ENCODE peak calls at places on chromosomes 6 and 20, in five cellular contexts. One of them, this sample, is unnamed.

GRCh38 chr6:81772741-81773140 is 20.3 kb upstream of the TENT5A start:
- DNase-seq in GM12878: peak; percentile 45
- DNase-seq in HepG2: no peak
- DNase-seq in endothelial cell of umbilical vein: no peak
- DNase-seq in A549: no peak
- DNase-seq in this sample: peak; percentile 89

GRCh38 chr6:158039571-158040050 is 57.9 kb downstream of the SYNJ2 start:
- DNase-seq in GM12878: no peak
- DNase-seq in A549: no peak
- DNase-seq in HepG2: peak; percentile 61
- DNase-seq in endothelial cell of umbilical vein: no peak
- DNase-seq in this sample: peak; percentile 85

GRCh38 chr6:90319979-90320667 is 23.5 kb upstream of the BACH2 start:
- DNase-seq in GM12878: no peak
- DNase-seq in A549: no peak
- DNase-seq in endothelial cell of umbilical vein: no peak
- DNase-seq in HepG2: no peak
- DNase-seq in this sample: no peak

GRCh38 chr6:107409942-107410341 is 49.4 kb downstream of the PDSS2 start:
- DNase-seq in GM12878: no peak
- DNase-seq in A549: no peak
- DNase-seq in HepG2: no peak
- DNase-seq in endothelial cell of umbilical vein: no peak
- DNase-seq in this sample: peak; percentile 11

GRCh38 chr6:166402582-166403277 is 20.0 kb upstream of the MPC1 start:
- DNase-seq in HepG2: no peak
- DNase-seq in A549: no peak
- DNase-seq in GM12878: no peak
- DNase-seq in endothelial cell of umbilical vein: no peak
- DNase-seq in this sample: no peak

GRCh38 chr20:36604952-36605308 is 649 bp upstream of the RAB5IF start:
- DNase-seq in HepG2: no peak
- DNase-seq in endothelial cell of umbilical vein: no peak
- DNase-seq in GM12878: peak; percentile 81
- DNase-seq in A549: no peak
- DNase-seq in this sample: peak; percentile 91

GRCh38 chr6:140988780-140989179 is 1143.9 kb upstream of the GJE1 start:
- DNase-seq in GM12878: no peak
- DNase-seq in endothelial cell of umbilical vein: peak; percentile 16
- DNase-seq in HepG2: no peak
- DNase-seq in A549: no peak
- DNase-seq in this sample: no peak

GRCh38 chr6:117550618-117551242 is 51.6 kb downstream of the GOPC start:
- DNase-seq in endothelial cell of umbilical vein: no peak
- DNase-seq in GM12878: no peak
- DNase-seq in HepG2: no peak
- DNase-seq in A549: no peak
- DNase-seq in this sample: no peak

GRCh38 chr6:147103007-147103406 is 101.2 kb upstream of the STXBP5 start:
- DNase-seq in HepG2: no peak
- DNase-seq in GM12878: no peak
- DNase-seq in A549: no peak
- DNase-seq in endothelial cell of umbilical vein: no peak
- DNase-seq in this sample: no peak

GRCh38 chr20:32622585-32623468 is 37.7 kb upstream of the NOL4L start:
- DNase-seq in GM12878: no peak
- DNase-seq in HepG2: no peak
- DNase-seq in endothelial cell of umbilical vein: no peak
- DNase-seq in A549: no peak
- DNase-seq in this sample: no peak

GRCh38 chr20:47220161-47220582 is 136.3 kb downstream of the ZMYND8 start:
- DNase-seq in HepG2: peak; percentile 61
- DNase-seq in endothelial cell of umbilical vein: peak; percentile 32
- DNase-seq in GM12878: no peak
- DNase-seq in A549: peak; percentile 53
- DNase-seq in this sample: peak; percentile 68

GRCh38 chr6:12482386-12482785 is 192.2 kb downstream of the EDN1 start:
- DNase-seq in endothelial cell of umbilical vein: peak; percentile 24
- DNase-seq in A549: no peak
- DNase-seq in HepG2: no peak
- DNase-seq in GM12878: no peak
- DNase-seq in this sample: no peak

GRCh38 chr6:15588966-15589634 is 73.7 kb downstream of the DTNBP1 start:
- DNase-seq in HepG2: no peak
- DNase-seq in endothelial cell of umbilical vein: no peak
- DNase-seq in A549: no peak
- DNase-seq in GM12878: no peak
- DNase-seq in this sample: no peak

GRCh38 chr6:66638518-66638917 is 931.5 kb upstream of the EYS start:
- DNase-seq in endothelial cell of umbilical vein: no peak
- DNase-seq in A549: no peak
- DNase-seq in HepG2: no peak
- DNase-seq in GM12878: no peak
- DNase-seq in this sample: no peak

GRCh38 chr6:61711849-61712248 is 574.2 kb downstream of the KHDRBS2 start:
- DNase-seq in HepG2: no peak
- DNase-seq in GM12878: no peak
- DNase-seq in endothelial cell of umbilical vein: no peak
- DNase-seq in A549: no peak
- DNase-seq in this sample: peak; percentile 10

GRCh38 chr6:47519279-47519678 is 41.7 kb downstream of the CD2AP start:
- DNase-seq in GM12878: no peak
- DNase-seq in A549: no peak
- DNase-seq in endothelial cell of umbilical vein: no peak
- DNase-seq in HepG2: peak; percentile 90
- DNase-seq in this sample: no peak

GRCh38 chr20:24823989-24824693 is 124.9 kb upstream of the CST7 start:
- DNase-seq in HepG2: no peak
- DNase-seq in A549: no peak
- DNase-seq in GM12878: no peak
- DNase-seq in endothelial cell of umbilical vein: no peak
- DNase-seq in this sample: no peak

GRCh38 chr6:167702241-167702827 is 124.4 kb upstream of the AFDN start:
- DNase-seq in GM12878: no peak
- DNase-seq in endothelial cell of umbilical vein: no peak
- DNase-seq in A549: no peak
- DNase-seq in HepG2: no peak
- DNase-seq in this sample: peak; percentile 31

GRCh38 chr6:160462116-160462515 is 113.9 kb downstream of the SLC22A3 start:
- DNase-seq in endothelial cell of umbilical vein: peak; percentile 5
- DNase-seq in HepG2: no peak
- DNase-seq in A549: no peak
- DNase-seq in GM12878: no peak
- DNase-seq in this sample: no peak

DNA sequence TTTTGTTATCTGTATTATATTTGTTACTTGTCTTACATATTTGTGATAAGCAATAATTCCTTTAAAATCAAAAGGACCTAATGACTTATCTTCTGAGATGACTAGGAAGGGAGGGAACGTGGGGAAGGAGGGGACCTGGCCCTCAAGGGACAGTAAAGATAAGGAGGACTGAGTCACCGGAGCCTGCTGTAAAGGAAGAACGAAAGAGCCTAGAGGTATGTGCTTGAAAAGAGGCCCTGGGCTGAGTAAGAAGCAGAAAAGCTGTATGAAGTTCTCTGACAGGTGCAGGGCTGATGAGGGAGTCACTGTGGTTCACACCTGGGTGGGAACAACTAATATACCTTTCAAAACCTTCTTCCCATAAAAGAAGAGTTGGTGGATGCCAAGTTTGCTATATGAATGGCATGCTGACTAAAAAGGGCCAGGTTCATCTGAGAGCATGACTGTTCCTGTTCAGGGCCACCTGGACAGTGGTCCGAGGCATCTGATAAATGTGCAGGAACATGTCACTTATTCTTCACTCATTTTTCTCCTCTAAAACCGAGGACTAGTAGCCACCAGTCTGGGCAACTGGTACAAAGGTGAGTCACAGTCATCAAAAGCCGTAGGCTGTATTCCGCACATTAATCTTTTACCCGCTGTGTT is 111.3 kb downstream of the TNFAIP3 start:
- DNase-seq in HepG2: no peak
- DNase-seq in endothelial cell of umbilical vein: no peak
- DNase-seq in A549: no peak
- DNase-seq in GM12878: peak; percentile 48
- DNase-seq in this sample: peak; percentile 37
- TF ChIP-seq MYC in HepG2: no peak
- TF ChIP-seq MYC in endothelial cell of umbilical vein: no peak
- TF ChIP-seq MYC in A549: no peak
- TF ChIP-seq MYC in GM12878: no peak
- TF ChIP-seq MYC in this sample: no peak

GRCh38 chr20:23078994-23079364 is 7.1 kb downstream of the CD93 start:
- DNase-seq in GM12878: no peak
- DNase-seq in HepG2: peak; percentile 16
- DNase-seq in endothelial cell of umbilical vein: no peak
- DNase-seq in A549: no peak
- DNase-seq in this sample: no peak
- TF ChIP-seq CTCF in GM12878: peak; percentile 25
- TF ChIP-seq CTCF in HepG2: peak; percentile 70
- TF ChIP-seq CTCF in endothelial cell of umbilical vein: peak; percentile 15
- TF ChIP-seq CTCF in A549: peak; percentile 35
- TF ChIP-seq CTCF in this sample: peak; percentile 41

GRCh38 chr6:133392015-133392414 is 150.9 kb downstream of the EYA4 start:
- DNase-seq in HepG2: no peak
- DNase-seq in A549: no peak
- DNase-seq in endothelial cell of umbilical vein: no peak
- DNase-seq in GM12878: no peak
- DNase-seq in this sample: no peak
- TF ChIP-seq MYC in HepG2: no peak
- TF ChIP-seq MYC in A549: no peak
- TF ChIP-seq MYC in endothelial cell of umbilical vein: no peak
- TF ChIP-seq MYC in GM12878: no peak
- TF ChIP-seq MYC in this sample: no peak

GRCh38 chr6:52502306-52503029 is 74.4 kb downstream of the TRAM2 start:
- DNase-seq in A549: no peak
- DNase-seq in HepG2: no peak
- DNase-seq in GM12878: no peak
- DNase-seq in endothelial cell of umbilical vein: no peak
- DNase-seq in this sample: no peak

GRCh38 chr6:52505726-52506501 is 70.9 kb downstream of the TRAM2 start:
- DNase-seq in A549: no peak
- DNase-seq in GM12878: no peak
- DNase-seq in HepG2: no peak
- DNase-seq in endothelial cell of umbilical vein: no peak
- DNase-seq in this sample: no peak

GRCh38 chr6:52504778-52505127 is 72.1 kb downstream of the TRAM2 start:
- DNase-seq in A549: no peak
- DNase-seq in HepG2: no peak
- DNase-seq in endothelial cell of umbilical vein: peak; percentile 45
- DNase-seq in GM12878: no peak
- DNase-seq in this sample: no peak

GRCh38 chr6:52503853-52504777 is 72.7 kb downstream of the TRAM2 start:
- DNase-seq in GM12878: no peak
- DNase-seq in endothelial cell of umbilical vein: peak; percentile 49
- DNase-seq in A549: peak; percentile 89
- DNase-seq in HepG2: no peak
- DNase-seq in this sample: no peak

DNA sequence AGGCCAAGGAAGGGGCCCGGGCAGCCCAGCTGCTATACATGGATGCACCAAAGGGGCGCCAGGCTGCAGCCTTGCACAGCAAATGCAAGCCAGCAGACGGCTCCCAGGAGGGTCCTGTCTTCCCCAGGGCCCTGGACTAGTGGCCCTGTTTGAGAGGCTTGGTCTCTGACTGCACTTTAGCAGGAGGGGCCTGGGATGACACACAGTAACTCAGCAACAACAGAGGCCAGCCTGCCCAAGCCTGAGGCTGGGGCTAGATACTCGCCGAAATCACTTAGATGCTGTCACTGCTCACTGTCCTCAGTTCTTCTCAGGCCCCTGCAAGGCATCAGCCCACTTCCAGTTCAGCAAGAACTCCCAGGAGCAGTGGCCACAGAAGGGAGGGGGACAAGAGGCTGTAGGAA is 73.5 kb downstream of the TRAM2 start:
- DNase-seq in GM12878: no peak
- DNase-seq in HepG2: no peak
- DNase-seq in A549: no peak
- DNase-seq in endothelial cell of umbilical vein: no peak
- DNase-seq in this sample: no peak
- TF ChIP-seq CTCF in GM12878: no peak
- TF ChIP-seq CTCF in HepG2: no peak
- TF ChIP-seq CTCF in A549: peak; percentile 12
- TF ChIP-seq CTCF in endothelial cell of umbilical vein: no peak
- TF ChIP-seq CTCF in this sample: no peak

This sample was measured in NB4.